ENCODE peak calls at places on chromosomes 7 and 10, in eight cellular contexts. X is IMR-90, M is ovary, J is endothelial cell of umbilical vein, R is A549, A is heart left ventricle, S is vagina, T is testis. Y is an unnamed sample.

GRCh38 chr10:76899490-76899889 is 738.1 kb downstream of the KCNMA1 start:
- DNase-seq in M (no peak), A (no peak), X (peak), J (no peak), T (no peak), S (no peak), R (no peak), Y (no peak)

GRCh38 chr7:21253740-21254687 is 173.9 kb upstream of the SP4 start:
- DNase-seq in R (peak), T (peak), X (peak), A (peak), J (peak), M (no peak), S (no peak), Y (peak)

GRCh38 chr10:133359554-133359971 is 1.7 kb upstream of the FUOM start:
- DNase-seq in M (no peak), X (no peak), R (no peak), T (peak), A (no peak), J (no peak), S (no peak), Y (no peak)

GRCh38 chr7:129825005-129825553 is 127.7 kb downstream of the UBE2H start:
- DNase-seq in M (peak), X (no peak), S (no peak), T (peak), A (peak), J (no peak), R (peak), Y (peak)

GRCh38 chr10:74586088-74586585 is 240.3 kb upstream of the KAT6B start:
- DNase-seq in X (peak), T (no peak), S (no peak), J (peak), R (peak), M (no peak), A (no peak), Y (no peak)

GRCh38 chr10:77763453-77764430 is 126.1 kb upstream of the KCNMA1 start:
- DNase-seq in T (no peak), X (no peak), R (no peak), A (no peak), S (no peak), J (no peak), M (no peak), Y (no peak)

GRCh38 chr7:29806131-29806792 is at the start of gene WIPF3:
- DNase-seq in S (no peak), J (peak), R (no peak), T (peak), M (peak), X (no peak), A (peak), Y (peak)

GRCh38 chr7:77904252-77904651 is 105.7 kb downstream of the PHTF2 start:
- DNase-seq in X (peak), S (no peak), J (no peak), T (no peak), R (no peak), M (no peak), A (no peak), Y (no peak)

GRCh38 chr7:86961686-86962085 is 97.8 kb downstream of the ELAPOR2 start:
- DNase-seq in J (no peak), X (no peak), T (no peak), S (no peak), A (no peak), M (no peak), R (no peak), Y (no peak)

GRCh38 chr7:128876586-128876977 is 13.9 kb downstream of the ATP6V1F start:
- DNase-seq in S (no peak), M (no peak), X (no peak), R (no peak), T (no peak), A (no peak), J (no peak), Y (no peak)

GRCh38 chr10:17616403-17617030 is 657 bp downstream of the HACD1 start:
- DNase-seq in X (peak), J (peak), M (peak), A (peak), R (peak), S (no peak), T (peak), Y (peak)

GRCh38 chr10:110561292-110561691 is 6.2 kb upstream of the SMC3 start:
- DNase-seq in M (no peak), X (no peak), J (no peak), R (no peak), A (no peak), S (no peak), T (no peak), Y (no peak)

GRCh38 chr10:59879363-59879935 is 26.9 kb downstream of the CCDC6 start:
- DNase-seq in R (no peak), J (no peak), S (no peak), T (no peak), X (no peak), A (no peak), M (no peak), Y (no peak)

GRCh38 chr10:69752491-69752890 is 49.2 kb upstream of the COL13A1 start:
- DNase-seq in X (no peak), S (no peak), A (no peak), J (no peak), T (no peak), R (no peak), M (no peak), Y (no peak)

GRCh38 chr7:1233328-1234048 is 816 bp downstream of the UNCX start:
- DNase-seq in T (no peak), J (no peak), X (no peak), A (no peak), R (peak), M (no peak), S (no peak), Y (no peak)

GRCh38 chr7:801940-802364 is 30.3 kb upstream of the SUN1 start:
- DNase-seq in R (no peak), M (peak), X (no peak), S (no peak), T (peak), A (no peak), J (no peak), Y (no peak)

GRCh38 chr7:85719981-85720963 is 533.4 kb upstream of the SEMA3D start:
- DNase-seq in M (no peak), J (peak), R (peak), S (no peak), A (no peak), X (peak), T (no peak), Y (no peak)

GRCh38 chr7:131108212-131108980 is 219.3 kb upstream of the MKLN1 start:
- DNase-seq in T (no peak), S (no peak), J (no peak), R (peak), X (peak), M (no peak), A (no peak), Y (no peak)

GRCh38 chr10:46266506-46266985 is 20.3 kb upstream of the ANTXRL start:
- DNase-seq in R (no peak), X (no peak), A (no peak), M (no peak), J (no peak), S (peak), T (no peak), Y (no peak)

GRCh38 chr10:82429302-82429701 is 554.3 kb downstream of the NRG3 start:
- DNase-seq in A (no peak), X (no peak), T (no peak), R (no peak), M (no peak), J (no peak), S (no peak), Y (no peak)

GRCh38 chr10:33376476-33376875 is 42.0 kb upstream of the NRP1 start:
- DNase-seq in T (no peak), X (peak), M (no peak), R (no peak), A (no peak), J (no peak), S (no peak), Y (no peak)

GRCh38 chr7:6106140-6106904 is 75.1 kb downstream of the ANKRD61 start:
- DNase-seq in T (peak), M (no peak), S (no peak), J (peak), X (peak), A (no peak), R (peak), Y (no peak)

GRCh38 chr10:26931223-26931622 is 70.5 kb upstream of the ABI1 start:
- DNase-seq in T (peak), A (no peak), X (no peak), M (peak), R (no peak), J (no peak), S (no peak), Y (peak)

GRCh38 chr7:3955751-3956696 is 655.0 kb downstream of the SDK1 start:
- DNase-seq in J (peak), T (no peak), M (no peak), A (no peak), X (peak), R (peak), S (no peak), Y (no peak)

GRCh38 chr10:11625019-11625735 is 13.7 kb upstream of the USP6NL start:
- DNase-seq in M (no peak), T (no peak), X (no peak), S (no peak), J (no peak), A (no peak), R (no peak), Y (no peak)

GRCh38 chr10:62424026-62424425 is 49.9 kb downstream of the ZNF365 start:
- DNase-seq in X (no peak), S (no peak), J (peak), R (no peak), T (no peak), M (no peak), A (no peak), Y (no peak)

GRCh38 chr10:47396311-47396717 is 12.2 kb upstream of the ZNF488 start:
- DNase-seq in S (no peak), A (no peak), R (no peak), X (no peak), M (no peak), T (no peak), J (no peak), Y (no peak)

GRCh38 chr7:83054472-83054871 is 108.2 kb downstream of the PCLO start:
- DNase-seq in A (no peak), R (no peak), X (no peak), J (no peak), M (no peak), T (no peak), S (no peak), Y (no peak)

GRCh38 chr10:15821046-15821683 is 39.1 kb downstream of the MINDY3 start:
- DNase-seq in J (no peak), X (no peak), T (no peak), A (no peak), S (no peak), M (no peak), R (no peak), Y (no peak)

GRCh38 chr7:150311711-150312110 is 11.4 kb upstream of the LRRC61 start:
- DNase-seq in A (no peak), X (no peak), J (no peak), M (no peak), R (no peak), S (no peak), T (no peak), Y (no peak)

GRCh38 chr10:29146311-29146710 is 142.6 kb upstream of the LYZL1 start:
- DNase-seq in X (no peak), R (no peak), A (no peak), T (no peak), M (no peak), J (no peak), S (no peak), Y (no peak)

GRCh38 chr10:79434816-79435215 is 10.6 kb downstream of the ZCCHC24 start:
- DNase-seq in X (peak), A (no peak), S (no peak), R (no peak), J (peak), T (peak), M (peak), Y (no peak)

GRCh38 chr7:7263297-7264230 is 81.2 kb downstream of the C1GALT1 start:
- DNase-seq in M (no peak), J (no peak), R (no peak), T (peak), X (no peak), A (no peak), S (no peak), Y (no peak)

GRCh38 chr10:4440260-4440659 is 385.7 kb upstream of the AKR1E2 start:
- DNase-seq in J (no peak), S (no peak), X (no peak), M (no peak), R (no peak), T (no peak), A (no peak), Y (no peak)

GRCh38 chr7:10022957-10023356 is 950.7 kb upstream of the PHF14 start:
- DNase-seq in M (no peak), X (no peak), A (peak), T (peak), R (no peak), S (no peak), J (peak), Y (no peak)

GRCh38 chr7:39946693-39947092 is 3.4 kb upstream of the CDK13 start:
- DNase-seq in S (no peak), X (no peak), T (no peak), R (peak), A (no peak), J (no peak), M (no peak), Y (no peak)

GRCh38 chr10:80486151-80486692 is 32.1 kb downstream of the TSPAN14 start:
- DNase-seq in R (no peak), M (no peak), X (no peak), T (no peak), A (no peak), J (no peak), S (no peak), Y (no peak)

GRCh38 chr10:116740971-116741370 is 1.4 kb downstream of the HSPA12A start:
- DNase-seq in S (no peak), X (no peak), J (no peak), M (no peak), R (no peak), A (no peak), T (peak), Y (no peak)

GRCh38 chr7:54541941-54542618 is at the start of gene VSTM2A:
- DNase-seq in A (no peak), R (no peak), X (no peak), T (peak), S (no peak), J (peak), M (peak), Y (no peak)

DNA sequence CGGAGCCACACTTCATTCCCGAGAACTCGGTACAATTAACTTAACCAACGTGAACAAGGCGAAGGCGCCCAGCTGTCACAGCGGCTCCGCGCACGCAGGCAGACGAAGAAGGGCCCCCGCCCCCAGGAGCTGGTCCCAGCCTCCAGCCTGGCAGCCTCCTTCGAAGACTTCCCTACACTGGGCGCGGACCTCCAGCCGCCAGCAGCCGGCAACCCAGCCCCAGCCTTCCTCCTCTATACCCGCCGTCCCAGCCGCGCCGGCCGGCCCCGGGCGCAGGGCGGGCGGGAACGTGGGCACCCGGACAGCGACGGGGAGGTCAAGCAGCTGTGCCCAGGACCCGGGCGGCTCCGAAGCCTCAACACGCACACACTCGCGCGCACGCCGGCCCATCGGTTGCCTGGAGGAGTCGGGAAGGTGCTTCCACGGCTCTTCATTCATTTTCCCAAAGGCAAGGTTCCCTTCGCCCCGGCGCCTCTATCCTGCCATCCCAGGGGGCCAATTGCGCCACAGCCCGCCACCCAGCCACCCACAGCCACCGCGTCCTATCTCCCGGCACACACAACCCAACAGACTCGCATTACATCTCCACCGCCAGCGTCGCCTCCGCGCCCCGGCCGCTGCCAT is 1.6 kb downstream of the CHST15 start:
- DNase-seq in A (peak), M (peak), R (no peak), S (no peak), X (no peak), T (peak), J (peak), Y (peak)
- TF ChIP-seq POLR2A in A (no peak), M (no peak), R (no peak), S (no peak), X (no peak), T (no peak), J (no peak), Y (no peak)

DNA sequence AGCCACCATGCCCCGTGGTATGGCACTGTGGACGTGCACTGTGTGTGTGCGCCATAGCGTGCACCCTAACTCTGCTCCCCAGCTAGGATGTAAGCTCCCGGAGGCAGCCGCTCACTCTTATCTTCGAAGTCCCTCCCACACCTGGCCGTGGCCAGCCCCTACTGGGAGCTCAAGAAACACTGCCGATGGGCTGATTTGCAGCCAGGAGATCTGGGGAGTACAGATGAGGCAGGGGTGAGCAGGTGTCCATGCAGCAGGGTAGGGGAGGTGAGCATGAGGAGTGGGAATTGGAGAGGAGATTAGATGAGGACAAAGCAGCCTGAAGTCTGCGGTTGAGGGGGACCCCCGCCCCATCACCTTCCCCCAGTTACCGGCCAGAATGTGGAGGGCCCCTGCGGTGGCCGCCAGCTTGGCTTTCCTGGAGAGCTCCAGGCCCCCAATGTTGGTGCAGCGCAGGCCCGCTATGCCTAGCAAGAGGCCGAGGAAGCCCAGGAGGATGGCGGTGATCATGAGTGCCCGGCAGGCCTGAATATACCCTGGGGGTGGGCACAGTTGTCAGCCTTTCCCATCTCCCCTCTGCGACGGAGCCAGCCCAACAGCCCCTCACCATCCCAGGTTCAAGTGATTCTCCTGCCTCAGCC is 3.6 kb downstream of the CLDN15 start:
- DNase-seq in R (no peak), A (no peak), X (no peak), J (no peak), M (no peak), S (no peak), T (no peak), Y (no peak)
- TF ChIP-seq POLR2A in R (no peak), A (no peak), X (no peak), J (no peak), M (no peak), S (no peak), T (no peak), Y (no peak)

GRCh38 chr7:140673063-140673769 is 471 bp downstream of the ADCK2 start:
- DNase-seq in R (peak), J (peak), T (peak), A (peak), X (no peak), S (no peak), M (peak), Y (peak)
- TF ChIP-seq POLR2A in R (no peak), J (no peak), T (no peak), A (no peak), X (no peak), S (no peak), M (no peak), Y (no peak)

DNA sequence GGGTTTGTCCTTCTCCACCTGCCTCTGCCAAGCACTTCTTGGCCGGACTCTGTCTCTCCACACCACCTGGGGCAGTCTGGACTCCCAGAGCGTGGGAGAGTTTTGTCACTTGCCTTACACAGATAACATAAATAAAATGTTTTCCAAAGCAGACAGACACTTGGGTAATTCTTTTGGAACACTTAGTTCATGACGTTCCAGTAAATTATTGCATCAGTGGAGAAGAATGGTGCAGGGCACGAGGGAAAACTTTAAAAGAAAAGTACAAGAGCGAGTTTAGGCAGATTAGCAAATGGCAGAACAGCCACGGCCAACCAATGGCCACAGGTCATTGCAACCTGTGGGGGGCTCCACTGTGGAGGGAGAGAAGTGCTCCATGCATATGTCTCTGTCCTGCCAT is 170.6 kb upstream of the GRB10 start:
- DNase-seq in X (no peak), J (no peak), A (no peak), S (peak), R (no peak), T (no peak), M (no peak), Y (no peak)
- TF ChIP-seq POLR2A in X (no peak), J (no peak), A (no peak), S (no peak), R (no peak), T (no peak), M (no peak), Y (no peak)

DNA sequence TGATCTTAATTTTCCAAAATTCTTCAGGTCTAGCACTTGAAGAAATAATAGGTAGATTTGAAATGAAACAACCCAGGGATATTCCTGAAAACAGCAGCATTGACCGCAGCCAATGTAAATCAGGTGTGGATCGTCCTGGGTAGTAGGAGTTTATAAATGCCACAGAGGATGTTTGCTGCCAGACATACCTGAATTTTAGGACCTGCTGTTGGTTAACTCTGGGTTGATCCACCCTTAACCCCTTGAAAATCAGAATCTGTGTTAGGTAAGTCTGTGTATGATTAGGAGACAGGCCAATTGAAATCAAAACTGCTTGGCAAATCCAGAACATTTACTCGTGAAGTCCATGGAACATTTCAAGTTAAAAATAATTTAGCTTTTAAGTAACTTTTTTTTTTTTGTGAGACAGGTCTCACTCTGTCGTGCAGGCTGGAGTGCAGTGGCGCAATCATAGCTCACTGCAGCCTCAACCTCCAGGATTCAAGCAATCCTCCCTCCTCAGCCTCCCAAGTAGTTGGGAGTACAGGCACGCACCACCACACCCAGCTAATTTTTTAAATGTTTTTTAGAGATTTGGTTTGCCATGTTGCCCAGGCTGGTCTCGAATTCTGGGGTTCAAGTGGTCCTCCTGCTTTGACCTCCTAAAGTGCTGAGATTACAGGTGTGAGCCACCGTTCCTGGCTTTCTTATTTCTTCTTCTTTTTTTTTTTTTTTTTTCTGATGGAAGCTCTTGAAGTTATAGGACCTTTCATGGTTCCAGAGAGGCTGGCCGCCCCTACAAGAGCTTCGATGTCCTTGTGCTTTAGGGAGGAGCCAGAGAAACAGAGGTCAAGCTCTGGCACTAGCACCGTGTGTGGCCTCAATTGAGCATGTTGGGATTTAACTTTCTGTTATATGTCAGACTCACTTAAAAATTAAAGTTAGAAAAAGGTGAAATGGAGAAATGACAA is 2.0 kb downstream of the POR start:
- DNase-seq in T (peak), M (no peak), A (no peak), S (no peak), R (no peak), J (no peak), X (no peak), Y (no peak)
- TF ChIP-seq POLR2A in T (no peak), M (no peak), A (no peak), S (no peak), R (no peak), J (no peak), X (no peak), Y (no peak)

Y was measured in GM12891.